ENCODE peak calls at places on chromosomes 7 and 10, in ten cellular contexts. P is mesothelial cell of epicardium, V is lung microvascular endothelial cell, U is EL, A is left kidney, H is AG04449, Y is left lobe of liver, N is NT2/D1, F is amygdala, K is naive B cell. Q is an unnamed sample.

GRCh38 chr10:48299066-48299465 is 7.4 kb upstream of the MAPK8 start:
- DNase-seq in P (no peak), V (no peak), U (no peak), A (no peak), H (no peak), Y (no peak), N (no peak), F (no peak), K (no peak), Q (no peak)

GRCh38 chr7:69814421-69814962 is 216.2 kb downstream of the AUTS2 start:
- DNase-seq in P (no peak), V (no peak), U (no peak), A (no peak), H (peak), Y (no peak), N (peak), F (peak), K (no peak), Q (peak)

GRCh38 chr7:23373151-23374004 is 74.2 kb downstream of the MALSU1 start:
- DNase-seq in P (no peak), V (peak), U (no peak), A (peak), H (no peak), Y (no peak), N (no peak), F (no peak), K (peak), Q (no peak)

GRCh38 chr7:5692112-5692844 is 89.2 kb downstream of the RNF216 start:
- DNase-seq in P (no peak), V (peak), U (peak), A (peak), H (peak), Y (no peak), N (no peak), F (peak), K (no peak), Q (peak)

GRCh38 chr10:92242910-92243671 is 47.8 kb downstream of the CPEB3 start:
- DNase-seq in P (no peak), V (peak), U (no peak), A (peak), H (no peak), Y (peak), N (no peak), F (peak), K (peak), Q (peak)

GRCh38 chr7:27650283-27650682 is 12.4 kb downstream of the HIBADH start:
- DNase-seq in P (no peak), V (no peak), U (no peak), A (no peak), H (no peak), Y (no peak), N (no peak), F (no peak), K (no peak), Q (no peak)

GRCh38 chr7:70182516-70182915 is 584.2 kb downstream of the AUTS2 start:
- DNase-seq in P (no peak), V (no peak), U (no peak), A (no peak), H (no peak), Y (no peak), N (no peak), F (no peak), K (no peak), Q (no peak)

GRCh38 chr10:23448802-23449570 is 10.1 kb downstream of the OTUD1 start:
- DNase-seq in P (no peak), V (peak), U (peak), A (no peak), H (no peak), Y (no peak), N (no peak), F (peak), K (peak), Q (no peak)

GRCh38 chr10:91567815-91568214 is 65.1 kb downstream of the PPP1R3C start:
- DNase-seq in P (no peak), V (no peak), U (no peak), A (no peak), H (no peak), Y (no peak), N (no peak), F (no peak), K (no peak), Q (no peak)

GRCh38 chr7:85030893-85031292 is 156.0 kb downstream of the SEMA3D start:
- DNase-seq in P (no peak), V (peak), U (peak), A (peak), H (peak), Y (no peak), N (no peak), F (no peak), K (peak), Q (no peak)

GRCh38 chr10:90306187-90306586 is 551.7 kb downstream of the HTR7 start:
- DNase-seq in P (no peak), V (peak), U (peak), A (peak), H (no peak), Y (no peak), N (no peak), F (no peak), K (no peak), Q (no peak)

GRCh38 chr10:79360499-79361342 is 13.5 kb downstream of the PPIF start:
- DNase-seq in P (no peak), V (no peak), U (no peak), A (no peak), H (no peak), Y (no peak), N (no peak), F (no peak), K (no peak), Q (no peak)

GRCh38 chr7:110347091-110347490 is 743.8 kb upstream of the LRRN3 start:
- DNase-seq in P (no peak), V (no peak), U (peak), A (no peak), H (no peak), Y (no peak), N (no peak), F (no peak), K (no peak), Q (no peak)

GRCh38 chr10:77355844-77356243 is 281.8 kb downstream of the KCNMA1 start:
- DNase-seq in P (no peak), V (peak), U (peak), A (no peak), H (peak), Y (no peak), N (no peak), F (no peak), K (no peak), Q (no peak)

GRCh38 chr10:110547139-110547761 is 20.2 kb upstream of the SMC3 start:
- DNase-seq in P (no peak), V (peak), U (peak), A (peak), H (no peak), Y (no peak), N (no peak), F (peak), K (peak), Q (no peak)

GRCh38 chr10:5476918-5477525 is 22.3 kb downstream of the CALML5 start:
- DNase-seq in P (no peak), V (no peak), U (no peak), A (no peak), H (no peak), Y (no peak), N (no peak), F (no peak), K (no peak), Q (no peak)

GRCh38 chr7:140005754-140006503 is 56.8 kb downstream of the PARP12 start:
- DNase-seq in P (no peak), V (no peak), U (peak), A (peak), H (no peak), Y (peak), N (peak), F (no peak), K (no peak), Q (no peak)

GRCh38 chr7:150385240-150385830 is 6.2 kb downstream of the ZNF775 start:
- DNase-seq in P (no peak), V (no peak), U (no peak), A (no peak), H (no peak), Y (no peak), N (no peak), F (no peak), K (no peak), Q (no peak)

GRCh38 chr10:119370046-119370770 is 162.8 kb downstream of the GRK5 start:
- DNase-seq in P (no peak), V (peak), U (peak), A (peak), H (peak), Y (no peak), N (no peak), F (no peak), K (peak), Q (no peak)

GRCh38 chr10:54665122-54665521 is 135.9 kb downstream of the PCDH15 start:
- DNase-seq in P (no peak), V (no peak), U (no peak), A (no peak), H (no peak), Y (no peak), N (no peak), F (no peak), K (no peak), Q (no peak)

GRCh38 chr10:18681366-18681765 is 22.1 kb downstream of the ARL5B start:
- DNase-seq in P (no peak), V (peak), U (peak), A (no peak), H (no peak), Y (no peak), N (no peak), F (no peak), K (no peak), Q (no peak)

GRCh38 chr7:148856035-148856881 is 27.8 kb downstream of the EZH2 start:
- DNase-seq in P (no peak), V (peak), U (peak), A (peak), H (no peak), Y (peak), N (peak), F (no peak), K (peak), Q (no peak)

GRCh38 chr7:1611708-1612241 is 41.9 kb upstream of the PSMG3 start:
- DNase-seq in P (no peak), V (peak), U (peak), A (no peak), H (peak), Y (no peak), N (peak), F (peak), K (no peak), Q (peak)

GRCh38 chr10:117241541-117242462 is 888 bp downstream of the SLC18A2 start:
- DNase-seq in P (no peak), V (peak), U (no peak), A (peak), H (no peak), Y (no peak), N (no peak), F (no peak), K (no peak), Q (no peak)

GRCh38 chr7:39069886-39070881 is 92.5 kb downstream of the POU6F2 start:
- DNase-seq in P (no peak), V (no peak), U (no peak), A (no peak), H (no peak), Y (no peak), N (no peak), F (no peak), K (peak), Q (no peak)

GRCh38 chr7:141161959-141162547 is 88.2 kb downstream of the TMEM178B start:
- DNase-seq in P (no peak), V (no peak), U (no peak), A (peak), H (no peak), Y (no peak), N (no peak), F (no peak), K (no peak), Q (no peak)

GRCh38 chr10:72124984-72125383 is 36.6 kb upstream of the SPOCK2 start:
- DNase-seq in P (no peak), V (no peak), U (peak), A (peak), H (peak), Y (no peak), N (no peak), F (no peak), K (no peak), Q (no peak)

GRCh38 chr7:114703677-114704076 is 218.2 kb upstream of the MDFIC start:
- DNase-seq in P (no peak), V (no peak), U (peak), A (no peak), H (no peak), Y (no peak), N (no peak), F (no peak), K (no peak), Q (no peak)

GRCh38 chr10:101956105-101956504 is 99.9 kb downstream of the ARMH3 start:
- DNase-seq in P (no peak), V (no peak), U (no peak), A (no peak), H (no peak), Y (no peak), N (no peak), F (no peak), K (no peak), Q (no peak)

GRCh38 chr10:22379059-22379458 is 33.8 kb downstream of the SPAG6 start:
- DNase-seq in P (no peak), V (no peak), U (no peak), A (no peak), H (no peak), Y (no peak), N (peak), F (no peak), K (no peak), Q (no peak)

Q was measured in occipital lobe.